ENCODE peak calls at places on chromosomes 4 and X, in seven cellular contexts. I is DND-41, H is SJSA1, T is lung, U is cardiac muscle cell, Z is kidney, J is PC-3. K is an unnamed sample. For H3K4me1 and H3K9me3, the result is how much of the 10 kb centered on the place peaks cover.

GRCh38 chrX:32933548-32933947 is 277.8 kb downstream of the DMD start:
- DNase-seq in Z (no peak), I (no peak), U (peak), J (no peak), T (no peak), H (no peak), K (no peak)

GRCh38 chr4:177945235-177945634 is 503.0 kb upstream of the AGA start:
- DNase-seq in U (no peak), H (no peak), I (no peak), T (no peak), J (no peak), Z (no peak), K (no peak)

GRCh38 chrX:150362599-150363481 is at the start of gene MAMLD1:
- DNase-seq in I (peak), J (peak), T (peak), U (peak), Z (peak), H (peak), K (peak)

GRCh38 chr4:16591867-16592266 is 306.6 kb downstream of the LDB2 start:
- DNase-seq in J (no peak), I (no peak), Z (peak), H (no peak), U (no peak), T (no peak), K (no peak)

GRCh38 chrX:42823443-42823842 is 45.5 kb upstream of the PPP1R2C start:
- DNase-seq in H (no peak), I (no peak), J (no peak), T (no peak), Z (no peak), U (no peak), K (no peak)

GRCh38 chr4:25908491-25908901 is 5.5 kb upstream of the SMIM20 start:
- DNase-seq in H (peak), T (no peak), I (no peak), J (peak), U (no peak), Z (no peak), K (no peak)

GRCh38 chr4:38162240-38162784 is 202.1 kb downstream of the PTTG2 start:
- DNase-seq in H (peak), Z (peak), I (no peak), U (no peak), T (peak), J (peak), K (no peak)

GRCh38 chr4:84167579-84167978 is 331.5 kb downstream of the NKX6-1 start:
- DNase-seq in T (no peak), J (no peak), I (peak), H (no peak), U (peak), Z (no peak), K (no peak)

GRCh38 chr4:22634541-22635181 is 58.1 kb upstream of the GBA3 start:
- DNase-seq in Z (peak), J (no peak), I (no peak), T (no peak), H (no peak), U (no peak), K (no peak)

GRCh38 chr4:183798249-183798920 is 106.7 kb upstream of the STOX2 start:
- DNase-seq in J (no peak), Z (peak), I (no peak), T (peak), U (peak), H (no peak), K (no peak)

GRCh38 chrX:26466387-26466786 is 250.4 kb downstream of the MAGEB5 start:
- DNase-seq in H (no peak), Z (no peak), T (no peak), J (no peak), U (no peak), I (no peak), K (no peak)

GRCh38 chrX:2794336-2794735 is 34.4 kb upstream of the GYG2 start:
- DNase-seq in J (no peak), U (no peak), Z (no peak), I (no peak), T (no peak), H (no peak), K (no peak)

DNA sequence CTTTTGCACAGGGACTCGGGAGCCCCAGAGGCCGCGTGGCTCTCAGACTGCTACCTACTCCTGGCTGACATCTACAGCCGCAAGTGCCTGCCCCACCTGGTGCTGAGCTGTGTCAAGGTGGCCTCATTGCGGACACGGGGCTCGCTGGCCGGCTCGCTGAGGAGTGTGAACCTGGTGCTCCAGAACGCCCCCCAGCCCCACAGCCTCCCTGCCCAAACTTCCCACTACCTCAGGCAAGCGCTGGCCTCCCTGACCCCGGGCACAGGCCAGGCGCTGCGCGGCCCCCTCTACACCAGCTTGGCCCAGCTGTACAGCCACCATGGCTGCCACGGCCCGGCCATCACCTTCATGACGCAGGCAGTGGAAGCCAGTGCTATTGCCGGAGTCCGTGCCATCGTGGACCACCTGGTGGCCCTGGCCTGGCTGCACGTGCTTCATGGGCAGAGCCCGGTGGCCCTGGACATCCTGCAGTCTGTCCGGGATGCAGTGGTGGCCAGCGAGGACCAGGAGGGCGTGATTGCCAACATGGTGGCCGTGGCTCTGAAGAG is 28.8 kb downstream of the SH3TC1 start:
- DNase-seq in H (no peak), T (no peak), I (no peak), J (no peak), U (no peak), Z (no peak), K (no peak)
- H3K27ac ChIP-seq in H (no peak), T (no peak), I (peak), J (peak), U (no peak), Z (peak), K (no peak)

GRCh38 chr4:153537493-153537960 is 71.4 kb downstream of the TMEM131L start:
- DNase-seq in U (no peak), Z (no peak), H (no peak), J (no peak), I (no peak), T (no peak), K (no peak)
- H3K4me1 ChIP-seq in U (under half), Z (under half), H (under half), J (under half), I (under half), T (under half), K (half or more)

DNA sequence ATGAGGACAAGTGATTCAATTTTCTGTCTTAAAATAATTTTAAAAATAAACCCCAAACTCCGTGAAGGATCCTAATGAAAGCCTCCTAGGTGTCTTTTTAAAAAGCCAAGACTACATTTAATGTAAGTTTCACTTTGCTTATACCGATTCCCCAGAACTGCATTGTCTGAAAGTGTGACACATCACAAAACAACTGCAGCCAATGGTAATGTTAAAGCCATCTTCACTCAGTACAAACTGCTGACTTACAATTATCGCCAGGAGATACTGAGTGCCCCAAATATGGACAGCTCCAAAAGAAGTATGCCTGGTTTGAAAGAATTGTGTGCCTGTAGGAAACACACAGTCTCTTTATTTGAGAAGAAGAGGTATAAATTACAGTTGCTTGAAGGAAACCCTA is 73.7 kb upstream of the SPANXB1 start:
- DNase-seq in U (no peak), I (no peak), H (no peak), Z (no peak), T (no peak), J (no peak), K (no peak)
- H3K9me3 ChIP-seq in U (under half), I (under half), H (under half), Z (under half), T (under half), J (under half), K (under half)

DNA sequence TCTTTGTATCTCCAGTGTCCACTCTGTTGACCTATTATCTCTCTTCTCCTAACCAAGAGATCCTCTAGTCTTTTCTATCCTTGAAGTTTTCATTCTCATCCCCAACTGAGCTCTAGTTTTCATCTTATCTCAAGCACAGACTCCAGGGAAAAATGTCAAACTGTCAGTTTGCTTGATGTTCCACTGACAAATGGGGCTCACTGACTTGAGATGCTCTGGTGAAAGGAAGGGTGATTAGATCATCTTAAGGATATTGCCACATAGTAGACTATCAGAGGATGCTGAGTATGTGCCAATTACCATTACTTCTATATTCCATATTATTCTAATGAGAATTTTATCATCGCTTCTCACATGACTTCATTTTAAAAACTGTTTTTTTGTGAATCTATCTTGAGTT is 2008.2 kb downstream of the ARAP2 start:
- DNase-seq in Z (no peak), T (no peak), H (no peak), U (no peak), J (no peak), I (no peak), K (no peak)
- H3K27ac ChIP-seq in Z (no peak), T (no peak), H (no peak), U (no peak), J (no peak), I (no peak), K (no peak)

GRCh38 chrX:98481636-98482035 is 1597.9 kb downstream of the RPA4 start:
- DNase-seq in Z (no peak), U (no peak), T (no peak), I (no peak), H (no peak), J (no peak), K (no peak)
- H3K4me1 ChIP-seq in Z (under half), U (under half), T (under half), I (under half), H (under half), J (under half), K (under half)